ENCODE peak calls at places on chromosomes 3 and 15, in eight cellular contexts. B is heart left ventricle, W is B cell, Z is endothelial cell of umbilical vein, P is RWPE1, L is uterus, I is heart right ventricle, E is pancreas. Y is an unnamed sample.

GRCh38 chr3:121894191-121894990 is at the start of gene SLC15A2:
- DNase-seq in B (peak; percentile 18), W (no peak), Z (peak; percentile 60), P (no peak), L (no peak), I (peak; percentile 38), E (peak; percentile 62), Y (no peak)

GRCh38 chr3:122533480-122533879 is 18.7 kb upstream of the KPNA1 start:
- DNase-seq in B (no peak), W (no peak), Z (no peak), P (no peak), L (no peak), I (no peak), E (no peak), Y (no peak)

GRCh38 chr3:17179381-17180205 is 294.8 kb downstream of the PLCL2 start:
- DNase-seq in B (peak; percentile 30), W (peak; percentile 48), Z (no peak), P (no peak), L (no peak), I (peak; percentile 31), E (no peak), Y (no peak)

GRCh38 chr15:22989576-22990477 is 9.7 kb upstream of the CYFIP1 start:
- DNase-seq in B (no peak), W (no peak), Z (no peak), P (no peak), L (no peak), I (no peak), E (no peak), Y (no peak)

GRCh38 chr3:197891-198491 is 1.4 kb downstream of the CHL1 start:
- DNase-seq in B (no peak), W (peak; percentile 56), Z (no peak), P (no peak), L (no peak), I (no peak), E (no peak), Y (no peak)

GRCh38 chr15:91912336-91912735 is 58.8 kb downstream of the SLCO3A1 start:
- DNase-seq in B (no peak), W (no peak), Z (no peak), P (no peak), L (no peak), I (no peak), E (no peak), Y (no peak)

GRCh38 chr15:26662226-26662750 is 110.6 kb downstream of the GABRB3 start:
- DNase-seq in B (no peak), W (no peak), Z (no peak), P (no peak), L (no peak), I (no peak), E (no peak), Y (no peak)

GRCh38 chr3:157810924-157811718 is 295.1 kb downstream of the SHOX2 start:
- DNase-seq in B (no peak), W (no peak), Z (no peak), P (no peak), L (no peak), I (no peak), E (no peak), Y (no peak)

GRCh38 chr15:32898991-32899613 is 181.3 kb downstream of the GREM1 start:
- DNase-seq in B (no peak), W (peak; percentile 66), Z (no peak), P (no peak), L (no peak), I (no peak), E (no peak), Y (no peak)

GRCh38 chr15:25742008-25742407 is 121.1 kb downstream of the ATP10A start:
- DNase-seq in B (no peak), W (no peak), Z (no peak), P (no peak), L (no peak), I (no peak), E (no peak), Y (no peak)

GRCh38 chr3:182464513-182465145 is 328.7 kb upstream of the ATP11B start:
- DNase-seq in B (no peak), W (no peak), Z (no peak), P (no peak), L (no peak), I (no peak), E (no peak), Y (no peak)

GRCh38 chr15:80743189-80743833 is 35.9 kb upstream of the CEMIP start:
- DNase-seq in B (no peak), W (no peak), Z (no peak), P (no peak), L (no peak), I (no peak), E (no peak), Y (no peak)

GRCh38 chr3:160134454-160134853 is 90.8 kb upstream of the C3orf80 start:
- DNase-seq in B (no peak), W (no peak), Z (no peak), P (no peak), L (no peak), I (no peak), E (no peak), Y (no peak)

GRCh38 chr15:70323111-70323851 is 225.6 kb upstream of the TLE3 start:
- DNase-seq in B (peak; percentile 42), W (no peak), Z (no peak), P (no peak), L (peak; percentile 88), I (peak; percentile 44), E (no peak), Y (no peak)

GRCh38 chr3:112682361-112682760 is 41.4 kb upstream of the CCDC80 start:
- DNase-seq in B (no peak), W (no peak), Z (no peak), P (no peak), L (no peak), I (no peak), E (no peak), Y (no peak)

GRCh38 chr15:94041731-94042130 is 189.6 kb upstream of the MCTP2 start:
- DNase-seq in B (no peak), W (no peak), Z (no peak), P (no peak), L (no peak), I (no peak), E (no peak), Y (no peak)

GRCh38 chr15:94036156-94036555 is 195.2 kb upstream of the MCTP2 start:
- DNase-seq in B (no peak), W (no peak), Z (no peak), P (no peak), L (no peak), I (no peak), E (no peak), Y (no peak)

GRCh38 chr15:94042163-94042954 is 189.0 kb upstream of the MCTP2 start:
- DNase-seq in B (no peak), W (no peak), Z (no peak), P (no peak), L (no peak), I (no peak), E (no peak), Y (no peak)

DNA sequence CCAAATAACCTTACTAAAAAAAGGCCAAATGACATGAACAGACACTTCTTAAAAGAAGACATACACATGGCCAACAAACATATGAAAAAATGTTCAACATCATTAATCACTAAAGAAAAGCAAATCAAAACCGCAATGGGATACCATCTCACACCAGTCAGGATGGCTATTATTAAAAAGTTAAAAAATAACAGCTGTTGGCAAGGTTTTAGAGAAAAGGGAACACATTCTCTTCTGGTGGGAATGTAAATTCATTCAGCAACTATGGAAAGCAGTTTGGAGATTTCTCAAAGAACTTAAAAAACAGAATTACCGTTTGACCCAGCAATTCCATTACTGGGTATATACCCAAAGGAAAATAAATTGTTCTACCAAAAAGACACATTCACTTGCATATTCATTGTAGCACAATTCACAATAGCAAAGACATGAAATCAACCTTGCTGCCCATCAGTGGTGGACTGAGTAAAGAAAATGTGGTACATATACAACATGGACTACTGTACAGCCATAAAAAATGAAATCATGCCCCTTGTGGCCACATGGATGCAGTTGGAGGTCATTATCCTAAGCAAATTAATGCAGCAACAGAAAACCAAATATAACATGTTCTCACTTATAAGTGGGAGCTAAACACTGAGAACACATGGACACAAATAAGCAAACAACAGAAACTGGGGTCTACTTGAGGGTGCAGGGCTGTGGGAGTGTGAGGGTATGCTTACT is 190.7 kb upstream of the MCTP2 start:
- DNase-seq in B (no peak), W (no peak), Z (no peak), P (no peak), L (no peak), I (no peak), E (no peak), Y (no peak)
- TF ChIP-seq CTCF in B (no peak), W (no peak), Z (no peak), P (peak; percentile 10), L (no peak), I (no peak), E (no peak), Y (no peak)

GRCh38 chr15:42581272-42581730 is 5.9 kb downstream of the STARD9 start:
- DNase-seq in B (peak; percentile 91), W (peak; percentile 85), Z (peak; percentile 87), P (peak; percentile 58), L (peak; percentile 81), I (peak; percentile 88), E (peak; percentile 84), Y (peak; percentile 66)
- TF ChIP-seq CTCF in B (no peak), W (no peak), Z (no peak), P (no peak), L (no peak), I (no peak), E (no peak), Y (no peak)

DNA sequence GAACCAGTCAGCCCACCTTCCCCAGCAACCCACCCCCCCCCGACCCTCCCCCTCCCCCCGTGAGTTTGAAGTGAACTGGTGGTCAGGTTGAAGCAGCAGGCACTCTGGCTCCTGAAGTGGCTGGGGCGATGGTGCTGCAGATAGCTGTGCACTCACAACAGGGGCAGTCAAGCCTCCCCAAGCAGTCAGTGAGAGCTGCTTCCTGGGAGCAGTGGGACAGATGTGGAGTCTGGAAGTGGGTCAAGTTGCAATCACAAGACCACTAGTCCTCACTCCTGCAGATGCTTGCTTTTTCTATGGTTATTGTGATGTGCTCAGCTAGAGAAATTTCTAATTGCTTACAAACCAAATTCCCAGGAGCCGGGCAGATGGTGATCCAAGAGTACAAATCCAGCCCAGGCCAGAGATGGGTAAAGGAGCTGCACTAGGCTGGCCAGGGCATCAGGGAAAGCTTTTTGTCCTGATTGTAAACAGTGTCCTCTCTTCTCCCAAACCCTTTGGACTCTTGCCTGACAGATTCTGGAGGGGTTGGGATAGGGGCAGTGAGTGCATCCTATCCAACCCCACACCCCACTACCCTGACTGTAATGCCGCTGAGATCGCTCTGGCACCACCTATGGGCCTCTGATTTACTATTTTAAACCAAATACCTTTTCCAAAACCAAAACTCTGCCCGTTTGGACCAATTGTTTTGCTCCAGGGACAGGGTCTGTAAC is 9.8 kb upstream of the CLPX start:
- DNase-seq in B (no peak), W (no peak), Z (no peak), P (no peak), L (peak; percentile 51), I (no peak), E (no peak), Y (no peak)
- TF ChIP-seq CTCF in B (no peak), W (no peak), Z (no peak), P (no peak), L (no peak), I (no peak), E (no peak), Y (no peak)

DNA sequence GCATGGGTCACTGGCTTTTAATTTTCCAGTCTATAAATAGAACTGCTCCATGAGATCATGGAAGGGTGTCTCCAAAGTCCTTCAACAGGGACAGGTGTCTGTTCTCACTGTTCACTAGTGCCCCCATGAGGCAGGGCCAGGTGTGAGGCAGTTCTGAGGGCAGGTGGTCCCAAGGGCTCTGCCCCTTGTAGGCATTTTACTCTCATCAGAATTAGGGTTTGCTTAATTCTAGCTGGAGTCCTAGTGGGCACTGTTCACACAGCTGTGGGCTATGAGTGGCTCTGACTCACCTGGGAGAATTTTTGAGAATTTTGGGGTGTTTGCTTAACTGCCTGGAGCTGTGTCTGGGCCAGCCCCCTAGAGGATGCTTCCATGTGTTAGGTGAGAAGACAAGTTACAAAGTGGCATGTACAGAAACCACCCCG is 248.0 kb upstream of the LYSMD4 start:
- DNase-seq in B (no peak), W (no peak), Z (no peak), P (peak; percentile 55), L (no peak), I (no peak), E (no peak), Y (no peak)
- TF ChIP-seq CTCF in B (no peak), W (no peak), Z (no peak), P (no peak), L (no peak), I (peak; percentile 11), E (no peak), Y (no peak)

Y was measured in natural killer cell.